ENCODE peak calls at places on chromosomes 5 and 9, in seven cellular contexts. O, K, W, L, V, N and S are unnamed samples.

GRCh38 chr5:98872679-98873078 is 56.1 kb downstream of the CHD1 start:
- DNase-seq in O (peak; percentile 75), K (no peak), W (no peak), L (peak; percentile 5), V (no peak), N (peak; percentile 63), S (no peak)

GRCh38 chr5:171272996-171273970 is 35.8 kb upstream of the TLX3 start:
- DNase-seq in O (peak; percentile 72), K (no peak), W (no peak), L (peak; percentile 16), V (no peak), N (peak; percentile 44), S (no peak)

GRCh38 chr9:72315089-72315509 is 49.9 kb downstream of the ZFAND5 start:
- DNase-seq in O (peak; percentile 90), K (no peak), W (peak; percentile 69), L (peak; percentile 87), V (peak; percentile 84), N (peak; percentile 56), S (no peak)

GRCh38 chr9:122029898-122030297 is 63.2 kb downstream of the TTLL11 start:
- DNase-seq in O (no peak), K (no peak), W (no peak), L (no peak), V (no peak), N (no peak), S (no peak)

GRCh38 chr5:126912607-126913006 is 117.8 kb downstream of the MARCHF3 start:
- DNase-seq in O (peak; percentile 13), K (no peak), W (no peak), L (peak; percentile 19), V (no peak), N (peak; percentile 88), S (no peak)

GRCh38 chr5:154756203-154756870 is 1.2 kb downstream of the LARP1 start:
- DNase-seq in O (peak; percentile 23), K (peak; percentile 71), W (peak; percentile 74), L (no peak), V (peak; percentile 73), N (peak; percentile 53), S (peak; percentile 61)

GRCh38 chr5:35003018-35003957 is 44.5 kb downstream of the AGXT2 start:
- DNase-seq in O (peak; percentile 69), K (peak; percentile 71), W (peak; percentile 49), L (peak; percentile 49), V (no peak), N (peak; percentile 76), S (peak; percentile 69)

GRCh38 chr5:118220491-118220890 is 767.9 kb downstream of the DTWD2 start:
- DNase-seq in O (no peak), K (no peak), W (no peak), L (peak; percentile 40), V (no peak), N (peak; percentile 81), S (no peak)

GRCh38 chr5:60228676-60229075 is 335.1 kb upstream of the PDE4D start:
- DNase-seq in O (no peak), K (no peak), W (no peak), L (no peak), V (no peak), N (no peak), S (no peak)

GRCh38 chr9:92637886-92638620 is 31.9 kb downstream of the IPPK start:
- DNase-seq in O (no peak), K (no peak), W (peak; percentile 28), L (no peak), V (peak; percentile 41), N (no peak), S (no peak)

GRCh38 chr9:2415326-2415725 is 206.3 kb upstream of the VLDLR start:
- DNase-seq in O (no peak), K (no peak), W (no peak), L (no peak), V (no peak), N (no peak), S (no peak)

GRCh38 chr9:133351908-133352634 is 4.1 kb downstream of the RPL7A start:
- DNase-seq in O (peak; percentile 79), K (no peak), W (no peak), L (peak; percentile 49), V (no peak), N (peak; percentile 86), S (peak; percentile 48)

GRCh38 chr5:138653502-138653901 is 78.3 kb upstream of the HSPA9 start:
- DNase-seq in O (peak; percentile 63), K (no peak), W (no peak), L (no peak), V (no peak), N (peak; percentile 53), S (no peak)

GRCh38 chr9:34331191-34331590 is 1.8 kb downstream of the NUDT2 start:
- DNase-seq in O (no peak), K (no peak), W (no peak), L (no peak), V (no peak), N (no peak), S (no peak)

GRCh38 chr5:54306893-54307292 is 3.5 kb downstream of the ARL15 start:
- DNase-seq in O (no peak), K (no peak), W (no peak), L (no peak), V (no peak), N (no peak), S (no peak)

GRCh38 chr9:133199648-133200321 is 9.3 kb downstream of the OBP2B start:
- DNase-seq in O (no peak), K (no peak), W (peak; percentile 59), L (no peak), V (no peak), N (no peak), S (no peak)

GRCh38 chr5:1473746-1474145 is 28.5 kb upstream of the SLC6A3 start:
- DNase-seq in O (no peak), K (no peak), W (no peak), L (no peak), V (no peak), N (no peak), S (no peak)

GRCh38 chr5:107388111-107388861 is 282.5 kb downstream of the EFNA5 start:
- DNase-seq in O (peak; percentile 90), K (no peak), W (no peak), L (peak; percentile 80), V (no peak), N (peak; percentile 91), S (no peak)

GRCh38 chr5:126837907-126838539 is 61.1 kb downstream of the LMNB1 start:
- DNase-seq in O (peak; percentile 72), K (no peak), W (no peak), L (peak; percentile 34), V (no peak), N (peak; percentile 65), S (no peak)

GRCh38 chr5:51387854-51388320 is 4.6 kb downstream of the ISL1 start:
- DNase-seq in O (no peak), K (no peak), W (no peak), L (no peak), V (no peak), N (no peak), S (no peak)

GRCh38 chr5:175288048-175288621 is 155.8 kb downstream of the DRD1 start:
- DNase-seq in O (peak; percentile 22), K (no peak), W (no peak), L (peak; percentile 60), V (no peak), N (no peak), S (no peak)

GRCh38 chr5:38023799-38024198 is 184.0 kb upstream of the GDNF start:
- DNase-seq in O (no peak), K (no peak), W (no peak), L (no peak), V (no peak), N (peak; percentile 6), S (no peak)

GRCh38 chr9:119273984-119274665 is 95.1 kb downstream of the BRINP1 start:
- DNase-seq in O (no peak), K (no peak), W (no peak), L (no peak), V (no peak), N (no peak), S (no peak)

GRCh38 chr9:130320697-130321080 is 55.1 kb downstream of the HMCN2 start:
- DNase-seq in O (no peak), K (no peak), W (no peak), L (no peak), V (no peak), N (no peak), S (no peak)

GRCh38 chr9:124894741-124895170 is 32.8 kb downstream of the ARPC5L start:
- DNase-seq in O (peak; percentile 79), K (no peak), W (no peak), L (peak; percentile 52), V (no peak), N (peak; percentile 72), S (peak; percentile 39)

GRCh38 chr5:103450333-103451061 is 112.1 kb downstream of the NUDT12 start:
- DNase-seq in O (peak; percentile 88), K (no peak), W (no peak), L (peak; percentile 84), V (no peak), N (peak; percentile 73), S (no peak)
- TF ChIP-seq CTCF in O (no peak), K (no peak), W (no peak), L (no peak), V (no peak), N (no peak), S (no peak)

DNA sequence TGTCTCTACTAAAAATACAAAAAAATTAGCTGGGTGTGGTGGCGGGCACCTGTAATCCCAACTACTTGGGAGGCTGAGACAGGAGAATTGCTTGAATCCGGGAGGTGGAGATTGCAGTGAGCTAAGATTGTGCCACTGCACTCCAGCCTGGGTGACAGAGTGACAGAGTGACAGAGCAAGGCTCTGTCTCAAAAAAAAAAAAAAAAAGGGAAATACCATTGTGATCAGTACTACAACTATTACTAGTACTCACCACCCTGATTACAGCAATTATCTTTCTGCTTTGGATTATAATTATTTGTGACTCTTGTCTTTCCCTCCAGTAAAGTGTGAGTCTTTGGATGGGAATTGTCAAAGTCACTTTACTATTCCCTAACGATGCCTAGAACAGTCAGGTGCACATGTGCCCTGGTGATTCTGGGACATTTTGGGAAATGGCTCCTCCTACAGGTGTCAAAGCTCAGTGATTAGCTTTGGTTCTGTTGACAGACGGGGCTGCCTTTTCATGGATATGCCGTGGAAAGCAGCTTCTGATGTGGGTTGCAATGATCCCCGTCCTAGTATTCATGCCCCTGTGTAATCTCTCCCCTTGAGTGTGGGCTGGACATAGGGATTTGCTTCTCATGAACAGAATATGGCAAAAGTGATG is 31.8 kb upstream of the FRRS1L start:
- DNase-seq in O (no peak), K (no peak), W (no peak), L (no peak), V (no peak), N (no peak), S (no peak)
- TF ChIP-seq CTCF in O (peak; percentile 32), K (no peak), W (no peak), L (no peak), V (no peak), N (no peak), S (no peak)

DNA sequence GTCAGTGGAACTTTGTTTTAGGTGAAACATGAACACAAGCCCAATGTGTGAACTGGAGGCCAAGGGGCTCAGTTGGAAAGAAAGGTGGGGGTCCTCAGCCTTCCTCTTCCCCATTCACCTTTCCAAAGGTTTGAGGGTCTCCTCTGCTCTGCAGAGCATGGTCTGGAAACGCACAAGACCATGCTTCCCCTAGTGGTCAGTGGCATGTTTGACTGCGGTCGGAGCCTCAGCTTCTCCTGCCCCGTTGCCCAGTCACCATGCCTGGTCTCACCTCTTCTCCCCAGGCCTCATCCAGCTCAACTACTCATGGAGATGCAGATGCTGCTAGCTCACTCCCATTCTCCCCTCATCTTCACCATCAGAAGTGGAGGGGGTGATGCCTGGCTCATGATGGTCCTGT is 340.3 kb downstream of the GADD45G start:
- DNase-seq in O (peak; percentile 7), K (no peak), W (no peak), L (no peak), V (no peak), N (no peak), S (no peak)
- TF ChIP-seq CTCF in O (peak; percentile 50), K (peak; percentile 51), W (no peak), L (peak; percentile 27), V (no peak), N (no peak), S (peak; percentile 32)

GRCh38 chr5:32753765-32754164 is 42.6 kb downstream of the NPR3 start:
- DNase-seq in O (peak; percentile 44), K (no peak), W (no peak), L (no peak), V (no peak), N (peak; percentile 52), S (no peak)
- TF ChIP-seq CTCF in O (peak; percentile 26), K (no peak), W (no peak), L (no peak), V (peak; percentile 7), N (peak; percentile 4), S (no peak)